ENCODE peak calls at places on chromosomes 7 and 10, in four cellular contexts. C is left lung, I is IMR-90, T is left ventricle myocardium inferior. H is an unnamed sample.
A peak's percentile ranks its signal among the peaks of the same experiment; 100 is the strongest.

GRCh38 chr7:133040178-133040577 is 41.7 kb downstream of the CHCHD3 start:
- DNase-seq in C (no peak), I (no peak), T (no peak), H (no peak)

GRCh38 chr10:114507449-114507848 is 103.1 kb upstream of the AFAP1L2 start:
- DNase-seq in C (peak; percentile 90), I (no peak), T (peak; percentile 69), H (peak; percentile 93)

GRCh38 chr10:34334908-34335307 is 480.2 kb downstream of the PARD3 start:
- DNase-seq in C (no peak), I (no peak), T (no peak), H (no peak)

GRCh38 chr10:71475243-71475871 is 78.6 kb downstream of the CDH23 start:
- DNase-seq in C (no peak), I (no peak), T (peak; percentile 37), H (no peak)

GRCh38 chr10:93469454-93469853 is 12.7 kb downstream of the MYOF start:
- DNase-seq in C (no peak), I (no peak), T (peak; percentile 21), H (no peak)

GRCh38 chr10:51000164-51000563 is 74.1 kb upstream of the PRKG1 start:
- DNase-seq in C (no peak), I (peak; percentile 95), T (no peak), H (no peak)

GRCh38 chr7:90262438-90262837 is 17.5 kb downstream of the CFAP69 start:
- DNase-seq in C (no peak), I (peak; percentile 35), T (no peak), H (no peak)

GRCh38 chr7:134707663-134708383 is 61.2 kb downstream of the BPGM start:
- DNase-seq in C (no peak), I (no peak), T (no peak), H (no peak)

GRCh38 chr10:103627111-103627892 is 133.8 kb downstream of the NEURL1 start:
- DNase-seq in C (no peak), I (no peak), T (no peak), H (no peak)

GRCh38 chr7:4136501-4137110 is 545.5 kb upstream of the FOXK1 start:
- DNase-seq in C (peak; percentile 3), I (no peak), T (no peak), H (no peak)

GRCh38 chr10:6067457-6067856 is 5.3 kb upstream of the IL2RA start:
- DNase-seq in C (no peak), I (no peak), T (no peak), H (no peak)

GRCh38 chr10:44382981-44383748 is 1.7 kb downstream of the CXCL12 start:
- DNase-seq in C (no peak), I (no peak), T (no peak), H (no peak)

GRCh38 chr10:38118072-38118807 is 24.1 kb downstream of the ZNF37A start:
- DNase-seq in C (no peak), I (peak; percentile 20), T (no peak), H (no peak)

GRCh38 chr7:131829911-131830310 is 273.5 kb upstream of the PODXL start:
- DNase-seq in C (no peak), I (no peak), T (peak; percentile 16), H (no peak)

GRCh38 chr10:929965-930364 is 1.5 kb downstream of the LARP4B start:
- DNase-seq in C (no peak), I (no peak), T (no peak), H (no peak)
- H3K4me1 ChIP-seq in C (peaks cover 59% of the 10 kb centered on the region), I (no peaks in the 10 kb centered on the region), T (peaks cover 54% of the 10 kb centered on the region), H (peaks cover 43% of the 10 kb centered on the region)

GRCh38 chr10:129476431-129476830 is 9.4 kb downstream of the MGMT start:
- DNase-seq in C (no peak), I (no peak), T (no peak), H (no peak)
- H3K4me1 ChIP-seq in C (no peaks in the 10 kb centered on the region), I (no peaks in the 10 kb centered on the region), T (no peaks in the 10 kb centered on the region), H (no peaks in the 10 kb centered on the region)

DNA sequence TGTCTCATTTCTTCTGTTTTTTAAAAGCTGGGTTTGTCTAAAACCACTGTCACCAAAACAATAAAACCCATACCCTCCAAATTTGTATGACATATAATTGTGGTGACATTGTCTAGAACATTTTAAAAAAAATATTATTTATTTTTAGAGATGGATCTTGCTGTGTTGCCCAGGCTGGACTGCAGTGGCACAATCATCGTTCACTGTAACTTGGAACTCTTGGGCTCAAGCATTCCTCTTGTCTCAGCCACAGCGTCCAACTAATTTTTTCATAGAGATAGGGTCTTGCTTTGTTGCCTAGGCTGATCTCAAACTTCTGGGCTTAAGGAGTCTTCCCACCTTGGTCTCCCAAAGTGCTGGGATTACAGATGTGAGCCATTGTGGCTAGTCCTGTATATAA is 116.5 kb downstream of the CCNY start:
- DNase-seq in C (no peak), I (no peak), T (no peak), H (no peak)
- H3K4me1 ChIP-seq in C (peaks cover 76% of the 10 kb centered on the region), I (peaks cover 42% of the 10 kb centered on the region), T (peaks cover 100% of the 10 kb centered on the region), H (peaks cover 16% of the 10 kb centered on the region)

GRCh38 chr10:79284158-79284871 is 63.0 kb upstream of the PPIF start:
- DNase-seq in C (no peak), I (no peak), T (no peak), H (no peak)
- H3K4me1 ChIP-seq in C (peaks cover 63% of the 10 kb centered on the region), I (peaks cover 14% of the 10 kb centered on the region), T (peaks cover 73% of the 10 kb centered on the region), H (peaks cover 26% of the 10 kb centered on the region)

GRCh38 chr7:50335230-50335794 is 30.8 kb downstream of the IKZF1 start:
- DNase-seq in C (no peak), I (no peak), T (no peak), H (no peak)
- H3K4me1 ChIP-seq in C (peaks cover 89% of the 10 kb centered on the region), I (no peaks in the 10 kb centered on the region), T (no peaks in the 10 kb centered on the region), H (no peaks in the 10 kb centered on the region)